ENCODE peak calls at places on chromosomes 6 and 20, in eight cellular contexts. L is choroid plexus epithelial cell; W is left cardiac atrium; F is activated CD4-positive, alpha-beta T cell treated with anti-CD3 and anti-CD28 coated beads for 48 hours; E is naive thymus-derived CD4-positive, alpha-beta T cell; Q is GM03348; D is NCI-H1105; Y is HL-60. J is an unnamed sample.

GRCh38 chr6:47247227-47247797 is 62.4 kb downstream of the TNFRSF21 start:
- DNase-seq in W (no peak), F (no peak), D (peak; percentile 73), Y (peak; percentile 32), L (peak; percentile 47), Q (peak; percentile 17), E (no peak), J (no peak)

GRCh38 chr6:112781236-112781635 is 434.1 kb downstream of the RFPL4B start:
- DNase-seq in W (no peak), Q (no peak), Y (no peak), D (no peak), F (no peak), E (no peak), L (peak; percentile 65), J (peak; percentile 21)

GRCh38 chr6:35919085-35919826 is 1.6 kb downstream of the SRPK1 start:
- DNase-seq in L (peak; percentile 53), W (no peak), F (no peak), D (no peak), E (no peak), Y (peak; percentile 66), Q (no peak), J (no peak)

GRCh38 chr6:67952121-67952520 is 683.0 kb upstream of the ADGRB3 start:
- DNase-seq in W (no peak), F (no peak), Y (no peak), L (peak; percentile 73), D (no peak), Q (no peak), E (no peak), J (no peak)

GRCh38 chr6:5175195-5175594 is 85.6 kb downstream of the LYRM4 start:
- DNase-seq in L (no peak), D (no peak), E (no peak), F (peak; percentile 30), W (no peak), Q (no peak), Y (no peak), J (peak; percentile 72)

GRCh38 chr6:156662025-156662445 is 115.1 kb upstream of the ARID1B start:
- DNase-seq in L (no peak), D (no peak), Y (no peak), W (no peak), E (no peak), Q (peak; percentile 71), F (peak; percentile 67), J (peak; percentile 62)

GRCh38 chr6:157198425-157199279 is 124.7 kb downstream of the TMEM242 start:
- DNase-seq in L (no peak), D (peak; percentile 100), F (no peak), W (peak; percentile 60), Y (no peak), E (no peak), Q (no peak), J (no peak)

GRCh38 chr6:69974193-69974592 is 107.8 kb downstream of the COL19A1 start:
- DNase-seq in E (no peak), Y (no peak), L (peak; percentile 76), D (peak; percentile 63), F (no peak), W (peak; percentile 32), Q (no peak), J (no peak)

GRCh38 chr6:138036111-138036510 is 71.1 kb downstream of the PERP start:
- DNase-seq in Y (no peak), F (no peak), D (no peak), L (no peak), Q (no peak), W (no peak), E (no peak), J (peak; percentile 21)

GRCh38 chr6:149176971-149177667 is 140.4 kb upstream of the TAB2 start:
- DNase-seq in L (no peak), W (no peak), D (no peak), Q (no peak), F (no peak), E (no peak), Y (no peak), J (no peak)

GRCh38 chr6:147209762-147210449 is 5.7 kb downstream of the STXBP5 start:
- DNase-seq in L (no peak), W (no peak), Q (no peak), E (no peak), D (no peak), Y (no peak), F (no peak), J (no peak)

GRCh38 chr6:20211941-20212391 is 303 bp downstream of the MBOAT1 start:
- DNase-seq in F (no peak), W (no peak), D (peak; percentile 87), Q (no peak), Y (no peak), E (peak; percentile 37), L (peak; percentile 52), J (peak; percentile 71)

GRCh38 chr6:139253656-139254055 is 38.1 kb downstream of the TXLNB start:
- DNase-seq in F (no peak), D (no peak), E (no peak), Q (no peak), L (no peak), W (no peak), Y (no peak), J (no peak)

GRCh38 chr6:56491606-56492328 is 150.9 kb downstream of the DST start:
- DNase-seq in D (no peak), E (no peak), Y (no peak), L (peak; percentile 48), F (no peak), Q (no peak), W (peak; percentile 57), J (no peak)

GRCh38 chr20:17646209-17646717 is 35.8 kb downstream of the RRBP1 start:
- DNase-seq in L (no peak), W (peak; percentile 44), D (peak; percentile 59), E (no peak), F (no peak), Q (no peak), Y (no peak), J (no peak)

GRCh38 chr6:36025932-36026327 is 1.5 kb upstream of the SLC26A8 start:
- DNase-seq in E (no peak), Y (no peak), Q (no peak), L (peak; percentile 17), W (no peak), D (no peak), F (no peak), J (peak; percentile 74)

GRCh38 chr6:122726649-122727048 is 52.9 kb upstream of the FABP7 start:
- DNase-seq in Q (peak; percentile 26), Y (peak; percentile 11), D (no peak), W (no peak), E (no peak), F (no peak), L (peak; percentile 57), J (peak; percentile 68)

GRCh38 chr6:163998496-163998895 is 584.0 kb downstream of the QKI start:
- DNase-seq in Y (no peak), D (no peak), F (no peak), Q (no peak), W (no peak), E (no peak), L (no peak), J (no peak)

GRCh38 chr20:41248371-41249024 is 69.0 kb downstream of the ZHX3 start:
- DNase-seq in L (peak; percentile 97), W (no peak), D (no peak), E (no peak), Y (no peak), Q (no peak), F (no peak), J (no peak)

GRCh38 chr20:13995841-13996240 is 525 bp downstream of the MACROD2 start:
- DNase-seq in F (peak; percentile 2), E (no peak), Q (peak; percentile 63), L (no peak), D (peak; percentile 47), W (peak; percentile 38), Y (peak; percentile 38), J (peak; percentile 22)

GRCh38 chr6:122297010-122297409 is 102.4 kb upstream of the HSF2 start:
- DNase-seq in W (no peak), E (no peak), Y (no peak), Q (no peak), D (no peak), L (no peak), F (no peak), J (no peak)

GRCh38 chr6:43942616-43943015 is 172.6 kb downstream of the VEGFA start:
- DNase-seq in F (no peak), D (no peak), L (no peak), W (no peak), E (no peak), Q (no peak), Y (no peak), J (no peak)

GRCh38 chr6:74091133-74091793 is 395.3 kb downstream of the CD109 start:
- DNase-seq in L (peak; percentile 68), E (peak; percentile 2), F (no peak), W (no peak), D (peak; percentile 24), Q (peak; percentile 50), Y (no peak), J (peak; percentile 55)

GRCh38 chr20:44287272-44288097 is 23.5 kb downstream of the FITM2 start:
- DNase-seq in Q (no peak), E (no peak), W (no peak), F (no peak), D (no peak), L (peak; percentile 39), Y (no peak), J (no peak)

GRCh38 chr20:38650010-38650409 is 48.4 kb downstream of the ARHGAP40 start:
- DNase-seq in L (no peak), F (no peak), D (no peak), W (no peak), E (no peak), Y (no peak), Q (no peak), J (no peak)

GRCh38 chr6:127206531-127207065 is 60.1 kb upstream of the RNF146 start:
- DNase-seq in F (no peak), Y (no peak), W (no peak), Q (peak; percentile 29), E (no peak), D (no peak), L (no peak), J (no peak)

GRCh38 chr6:142462260-142462659 is 160.5 kb downstream of the ADGRG6 start:
- DNase-seq in D (no peak), Y (no peak), L (no peak), F (no peak), E (no peak), Q (no peak), W (no peak), J (no peak)

GRCh38 chr20:25248501-25249172 is 752 bp downstream of the PYGB start:
- DNase-seq in Q (peak; percentile 73), Y (peak; percentile 10), L (peak; percentile 47), W (peak; percentile 64), D (no peak), E (no peak), F (peak; percentile 20), J (peak; percentile 54)

J was measured in mesendoderm.